ENCODE peak calls at places on chromosomes 4 and X, in nine cellular contexts. W is AG09319; B is memory B cell; O is H4; R is SW480; J is effector CD4-positive, alpha-beta T cell; E is activated CD4-positive, alpha-beta T cell treated with anti-CD3 and anti-CD28 coated beads for 1 hour; M is HL-60; H is ecto neural progenitor cell. T is an unnamed sample.

GRCh38 chrX:38561951-38562719 is 793 bp downstream of the TSPAN7 start:
- DNase-seq in E (no peak), H (peak; percentile 54), W (no peak), J (peak; percentile 2), B (no peak), R (peak; percentile 5), M (no peak), O (no peak), T (peak; percentile 1)

GRCh38 chrX:16855363-16856075 is 14.6 kb downstream of the RBBP7 start:
- DNase-seq in M (no peak), W (no peak), B (no peak), O (no peak), H (no peak), J (no peak), R (no peak), E (no peak), T (no peak)

GRCh38 chr4:152936446-152937279 is 540 bp downstream of the FHDC1 start:
- DNase-seq in M (no peak), H (peak; percentile 79), E (no peak), R (peak; percentile 52), O (no peak), W (no peak), J (no peak), B (peak; percentile 47), T (no peak)

GRCh38 chr4:74444891-74445642 is at the start of gene AREG:
- DNase-seq in J (peak; percentile 74), B (peak; percentile 95), W (no peak), R (peak; percentile 79), M (peak; percentile 83), O (peak; percentile 29), H (peak; percentile 79), E (peak; percentile 92), T (peak; percentile 94)

GRCh38 chrX:103628386-103629290 is at the start of gene TCEAL1:
- DNase-seq in E (no peak), J (no peak), M (no peak), H (peak; percentile 75), R (peak; percentile 76), B (no peak), W (no peak), O (peak; percentile 12), T (peak; percentile 59)

GRCh38 chrX:134020910-134021309 is 35.5 kb upstream of the GPC3 start:
- DNase-seq in B (no peak), R (no peak), J (no peak), W (no peak), E (no peak), M (no peak), O (no peak), H (no peak), T (no peak)

GRCh38 chrX:72584165-72584564 is 11.5 kb upstream of the HDAC8 start:
- DNase-seq in E (no peak), H (no peak), R (no peak), O (no peak), M (no peak), W (no peak), J (no peak), B (no peak), T (no peak)

GRCh38 chr4:184215709-184216328 is 1.9 kb downstream of the ENPP6 start:
- DNase-seq in B (no peak), O (no peak), J (no peak), M (no peak), E (no peak), H (no peak), R (no peak), W (no peak), T (no peak)

GRCh38 chrX:97860206-97860605 is 976.5 kb downstream of the RPA4 start:
- DNase-seq in E (no peak), J (no peak), B (no peak), W (no peak), H (peak; percentile 62), O (peak; percentile 52), M (no peak), R (no peak), T (no peak)

GRCh38 chrX:132227383-132228112 is 8.3 kb upstream of the RAP2C start:
- DNase-seq in W (no peak), R (no peak), J (no peak), B (no peak), M (no peak), O (no peak), H (no peak), E (no peak), T (no peak)

GRCh38 chr4:80840396-80840795 is 190.1 kb upstream of the BMP3 start:
- DNase-seq in R (no peak), J (no peak), O (no peak), E (no peak), M (no peak), H (no peak), B (no peak), W (no peak), T (no peak)

GRCh38 chrX:39809326-39809725 is 288.4 kb downstream of the BCOR start:
- DNase-seq in R (no peak), B (no peak), H (no peak), M (no peak), W (no peak), J (no peak), O (no peak), E (no peak), T (no peak)

GRCh38 chr4:7539659-7540058 is 104.9 kb upstream of the PSAPL1 start:
- DNase-seq in E (peak; percentile 12), M (peak; percentile 1), W (no peak), O (peak; percentile 97), R (peak; percentile 90), J (peak; percentile 12), H (no peak), B (no peak), T (peak; percentile 66)

GRCh38 chr4:148112231-148112982 is 329.8 kb downstream of the NR3C2 start:
- DNase-seq in J (no peak), H (no peak), E (no peak), M (no peak), W (no peak), R (peak; percentile 45), B (no peak), O (peak; percentile 46), T (no peak)

GRCh38 chrX:68114573-68115199 is 318.6 kb downstream of the OPHN1 start:
- DNase-seq in B (no peak), R (peak; percentile 20), J (no peak), H (no peak), E (no peak), O (peak; percentile 52), W (no peak), M (peak; percentile 32), T (no peak)

GRCh38 chr4:43132010-43132582 is 239.6 kb downstream of the GRXCR1 start:
- DNase-seq in O (peak; percentile 74), R (peak; percentile 41), B (peak; percentile 25), M (peak; percentile 1), E (no peak), J (no peak), W (peak; percentile 10), H (peak; percentile 71), T (no peak)

GRCh38 chr4:41359069-41359769 is 102.5 kb downstream of the UCHL1 start:
- DNase-seq in H (peak; percentile 62), O (peak; percentile 48), J (no peak), B (no peak), E (no peak), M (no peak), W (no peak), R (no peak), T (no peak)

GRCh38 chr4:5366421-5366820 is 315.1 kb downstream of the STK32B start:
- DNase-seq in B (no peak), J (no peak), R (peak; percentile 38), M (no peak), H (no peak), E (no peak), W (no peak), O (no peak), T (no peak)

GRCh38 chr4:77579406-77580076 is 26.1 kb upstream of the CXCL13 start:
- DNase-seq in W (peak; percentile 39), B (no peak), R (peak; percentile 83), M (no peak), J (no peak), O (peak; percentile 79), H (no peak), E (no peak), T (no peak)

GRCh38 chrX:9227276-9227675 is 193.3 kb upstream of the FAM9B start:
- DNase-seq in J (no peak), H (no peak), O (no peak), W (no peak), B (no peak), R (no peak), M (no peak), E (no peak), T (no peak)

GRCh38 chrX:750263-750662 is 119.7 kb downstream of the SHOX start:
- DNase-seq in E (no peak), R (no peak), J (no peak), B (no peak), H (no peak), O (no peak), M (no peak), W (no peak), T (no peak)

GRCh38 chrX:27976284-27976683 is 5.0 kb downstream of the DCAF8L1 start:
- DNase-seq in M (no peak), W (no peak), O (no peak), B (no peak), J (no peak), E (no peak), R (no peak), H (no peak), T (no peak)

GRCh38 chr4:30619679-30620078 is 100.5 kb upstream of the PCDH7 start:
- DNase-seq in O (no peak), M (no peak), R (no peak), E (no peak), B (no peak), H (no peak), W (no peak), J (no peak), T (no peak)

GRCh38 chr4:177128306-177128705 is 181.4 kb upstream of the NEIL3 start:
- DNase-seq in J (no peak), W (no peak), B (no peak), H (no peak), O (no peak), R (no peak), M (no peak), E (no peak), T (no peak)

GRCh38 chrX:18702362-18703195 is 4.9 kb upstream of the PPEF1 start:
- DNase-seq in R (peak; percentile 13), O (peak; percentile 87), J (no peak), W (peak; percentile 38), M (no peak), E (no peak), B (no peak), H (no peak), T (no peak)

GRCh38 chr4:186752310-186752709 is 28.7 kb upstream of the FAT1 start:
- DNase-seq in M (no peak), B (no peak), O (no peak), W (no peak), J (no peak), H (no peak), E (no peak), R (no peak), T (no peak)

GRCh38 chr4:5979981-5980380 is 38.2 kb downstream of the C4orf50 start:
- DNase-seq in H (peak; percentile 79), R (no peak), B (no peak), O (no peak), J (no peak), M (no peak), E (no peak), W (no peak), T (peak; percentile 29)

GRCh38 chr4:130028552-130028951 is 932.6 kb downstream of the C4orf33 start:
- DNase-seq in R (no peak), H (no peak), M (no peak), B (no peak), W (no peak), O (no peak), E (no peak), J (no peak), T (no peak)

GRCh38 chr4:1047106-1047975 is 35.9 kb downstream of the FGFRL1 start:
- DNase-seq in R (no peak), W (no peak), B (no peak), E (no peak), M (no peak), H (peak; percentile 51), O (no peak), J (no peak), T (no peak)

GRCh38 chr4:1209821-1210220 is 37.4 kb upstream of the SPON2 start:
- DNase-seq in O (no peak), M (no peak), E (no peak), J (no peak), B (no peak), R (no peak), H (no peak), W (peak; percentile 44), T (no peak)

GRCh38 chr4:18440527-18441215 is 419.1 kb upstream of the LCORL start:
- DNase-seq in H (no peak), R (no peak), E (no peak), J (no peak), O (no peak), W (no peak), M (no peak), B (no peak), T (no peak)

T was measured in CD8-positive, alpha-beta memory T cell.